ENCODE peak calls at places on chromosomes 2 and 18, in seven cellular contexts. R is activated naive CD8-positive, alpha-beta T cell treated with anti-CD3 and anti-CD28 coated beads for 36 hours; X is stimulated activated naive CD8-positive, alpha-beta T cell treated with anti-CD3 and anti-CD28 coated beads, Interleukin-15, Interleukin-2, amounts not matched to agents 100 U/mL and 50 U/mL, for 24 hours; N is T-cell; Y is RWPE1; C is central memory CD4-positive, alpha-beta T cell; F is GM23248. G is an unnamed sample.

GRCh38 chr2:210421916-210422315 is 54.6 kb downstream of the LANCL1 start:
- DNase-seq in R (no peak), X (no peak), N (no peak), Y (no peak), C (no peak), F (peak), G (no peak)

GRCh38 chr2:200810252-200810650 is 1.5 kb upstream of the BZW1 start:
- DNase-seq in R (no peak), X (no peak), N (no peak), Y (peak), C (no peak), F (peak), G (no peak)

GRCh38 chr2:4012197-4012596 is 308.8 kb downstream of the DCDC2C start:
- DNase-seq in R (no peak), X (no peak), N (no peak), Y (no peak), C (no peak), F (no peak), G (no peak)

GRCh38 chr18:54926593-54927297 is 32.5 kb downstream of the CCDC68 start:
- DNase-seq in R (no peak), X (no peak), N (no peak), Y (peak), C (no peak), F (peak), G (no peak)

GRCh38 chr2:105118960-105119359 is 81.1 kb downstream of the MRPS9 start:
- DNase-seq in R (peak), X (peak), N (no peak), Y (no peak), C (no peak), F (no peak), G (peak)

GRCh38 chr2:217301142-217301541 is 441.3 kb upstream of the TNP1 start:
- DNase-seq in R (no peak), X (no peak), N (no peak), Y (no peak), C (no peak), F (no peak), G (no peak)

GRCh38 chr2:67790622-67791021 is 272.2 kb downstream of the C1D start:
- DNase-seq in R (no peak), X (no peak), N (no peak), Y (no peak), C (no peak), F (peak), G (no peak)

GRCh38 chr2:139175510-139175909 is 395.3 kb upstream of the NXPH2 start:
- DNase-seq in R (no peak), X (no peak), N (no peak), Y (no peak), C (no peak), F (no peak), G (no peak)

GRCh38 chr18:48932822-48933510 is 17.8 kb downstream of the SMAD7 start:
- DNase-seq in R (no peak), X (no peak), N (no peak), Y (no peak), C (no peak), F (peak), G (peak)

GRCh38 chr2:11344956-11345671 is 678 bp upstream of the ROCK2 start:
- DNase-seq in R (peak), X (peak), N (peak), Y (peak), C (no peak), F (peak), G (peak)

GRCh38 chr2:239146741-239147181 is 254.1 kb downstream of the HDAC4 start:
- DNase-seq in R (no peak), X (no peak), N (no peak), Y (no peak), C (no peak), F (no peak), G (no peak)